ENCODE peak calls at places on chromosomes 6 and 20, in seven cellular contexts. A is H1, P is breast epithelium, Z is IMR-90, T is stomach, L is body of pancreas, K is A549. O is an unnamed sample.

GRCh38 chr20:11178946-11179654 is 505.3 kb upstream of the JAG1 start:
- DNase-seq in A (no peak), P (no peak), Z (peak; percentile 88), T (no peak), L (no peak), K (peak; percentile 28), O (peak; percentile 17)

GRCh38 chr6:133645000-133645619 is 243.8 kb upstream of the TCF21 start:
- DNase-seq in A (no peak), P (no peak), Z (peak; percentile 74), T (no peak), L (peak; percentile 12), K (no peak), O (no peak)

GRCh38 chr6:102150549-102150948 is 757.0 kb downstream of the GRIK2 start:
- DNase-seq in A (no peak), P (no peak), Z (no peak), T (no peak), L (no peak), K (no peak), O (no peak)

GRCh38 chr20:39206899-39207564 is 244.9 kb downstream of the DHX35 start:
- DNase-seq in A (no peak), P (peak; percentile 32), Z (no peak), T (peak; percentile 50), L (peak; percentile 37), K (no peak), O (no peak)

GRCh38 chr6:156687875-156688549 is 89.2 kb upstream of the ARID1B start:
- DNase-seq in A (no peak), P (no peak), Z (peak; percentile 14), T (peak; percentile 29), L (peak; percentile 40), K (no peak), O (peak; percentile 18)

GRCh38 chr6:10528170-10528981 is 7.2 kb downstream of the GCNT2 start:
- DNase-seq in A (no peak), P (no peak), Z (peak; percentile 55), T (peak; percentile 74), L (peak; percentile 68), K (peak; percentile 66), O (no peak)

GRCh38 chr6:170283212-170284081 is 7.4 kb downstream of the DLL1 start:
- DNase-seq in A (no peak), P (no peak), Z (no peak), T (peak; percentile 25), L (no peak), K (no peak), O (no peak)

GRCh38 chr6:683742-684440 is 9.0 kb downstream of the EXOC2 start:
- DNase-seq in A (peak; percentile 95), P (no peak), Z (peak; percentile 88), T (no peak), L (no peak), K (no peak), O (no peak)

GRCh38 chr6:126535138-126535537 is 195.2 kb downstream of the CENPW start:
- DNase-seq in A (no peak), P (no peak), Z (no peak), T (no peak), L (no peak), K (no peak), O (no peak)

GRCh38 chr6:29597184-29597583 is 12.3 kb downstream of the OR2H2 start:
- DNase-seq in A (no peak), P (no peak), Z (peak; percentile 5), T (no peak), L (no peak), K (no peak), O (no peak)

GRCh38 chr6:106820412-106820852 is 154.1 kb downstream of the CD24 start:
- DNase-seq in A (no peak), P (no peak), Z (peak; percentile 0), T (no peak), L (no peak), K (peak; percentile 31), O (peak; percentile 12)

GRCh38 chr20:39878321-39878720 is 810.7 kb downstream of the MAFB start:
- DNase-seq in A (no peak), P (no peak), Z (no peak), T (no peak), L (no peak), K (no peak), O (no peak)

GRCh38 chr6:127900935-127901334 is at the start of gene THEMIS:
- DNase-seq in A (no peak), P (no peak), Z (no peak), T (no peak), L (no peak), K (no peak), O (no peak)

GRCh38 chr20:36975085-36975829 is 23.7 kb upstream of the SAMHD1 start:
- DNase-seq in A (no peak), P (no peak), Z (no peak), T (no peak), L (no peak), K (no peak), O (no peak)

GRCh38 chr6:10564975-10565374 is 43.8 kb downstream of the GCNT2 start:
- DNase-seq in A (no peak), P (no peak), Z (no peak), T (no peak), L (no peak), K (no peak), O (no peak)

GRCh38 chr6:33123732-33124524 is 48.1 kb downstream of the HLA-DPB1 start:
- DNase-seq in A (no peak), P (no peak), Z (peak; percentile 30), T (no peak), L (no peak), K (peak; percentile 10), O (peak; percentile 47)

GRCh38 chr6:6858533-6858982 is 249.2 kb upstream of the RREB1 start:
- DNase-seq in A (no peak), P (no peak), Z (no peak), T (no peak), L (no peak), K (no peak), O (no peak)

GRCh38 chr6:6724319-6725119 is 136.0 kb downstream of the LY86 start:
- DNase-seq in A (peak; percentile 57), P (peak; percentile 60), Z (peak; percentile 76), T (peak; percentile 76), L (peak; percentile 86), K (peak; percentile 44), O (peak; percentile 29)

DNA sequence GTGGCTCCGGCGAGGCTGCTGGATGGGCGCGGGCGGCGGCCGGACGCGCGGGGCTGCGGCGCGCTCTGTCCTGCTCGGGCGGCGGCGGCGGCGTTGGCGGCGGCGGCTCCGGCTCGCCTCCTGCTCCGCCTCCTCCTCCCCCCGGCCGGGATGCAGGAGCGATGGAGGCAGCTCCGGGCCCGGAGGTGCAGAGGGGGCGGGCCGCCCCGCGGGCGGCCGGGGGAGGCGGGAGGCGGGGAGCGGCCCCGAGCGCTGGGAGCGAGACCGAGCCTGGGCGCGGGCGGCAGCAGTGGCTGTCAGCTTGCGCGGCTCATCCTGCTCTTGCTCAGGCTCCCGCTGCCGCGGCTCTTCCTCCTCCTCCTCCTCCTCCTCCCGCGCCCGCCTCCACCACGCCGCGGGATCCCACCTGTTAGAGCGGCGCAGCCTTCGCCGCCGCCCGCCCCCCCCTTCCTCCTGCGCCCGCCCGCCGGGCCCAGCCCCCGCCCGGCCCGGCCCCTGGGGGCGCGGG is at the start of gene NOL4L:
- DNase-seq in A (no peak), P (no peak), Z (no peak), T (peak; percentile 39), L (peak; percentile 20), K (no peak), O (peak; percentile 47)
- TF ChIP-seq POLR2A in A (no peak), P (no peak), Z (no peak), T (no peak), L (no peak), K (no peak), O (peak; percentile 7)

GRCh38 chr6:36743538-36744441 is 46.2 kb downstream of the RAB44 start:
- DNase-seq in A (no peak), P (no peak), Z (no peak), T (peak; percentile 59), L (no peak), K (no peak), O (no peak)
- TF ChIP-seq POLR2A in A (no peak), P (no peak), Z (no peak), T (no peak), L (no peak), K (no peak), O (no peak)

DNA sequence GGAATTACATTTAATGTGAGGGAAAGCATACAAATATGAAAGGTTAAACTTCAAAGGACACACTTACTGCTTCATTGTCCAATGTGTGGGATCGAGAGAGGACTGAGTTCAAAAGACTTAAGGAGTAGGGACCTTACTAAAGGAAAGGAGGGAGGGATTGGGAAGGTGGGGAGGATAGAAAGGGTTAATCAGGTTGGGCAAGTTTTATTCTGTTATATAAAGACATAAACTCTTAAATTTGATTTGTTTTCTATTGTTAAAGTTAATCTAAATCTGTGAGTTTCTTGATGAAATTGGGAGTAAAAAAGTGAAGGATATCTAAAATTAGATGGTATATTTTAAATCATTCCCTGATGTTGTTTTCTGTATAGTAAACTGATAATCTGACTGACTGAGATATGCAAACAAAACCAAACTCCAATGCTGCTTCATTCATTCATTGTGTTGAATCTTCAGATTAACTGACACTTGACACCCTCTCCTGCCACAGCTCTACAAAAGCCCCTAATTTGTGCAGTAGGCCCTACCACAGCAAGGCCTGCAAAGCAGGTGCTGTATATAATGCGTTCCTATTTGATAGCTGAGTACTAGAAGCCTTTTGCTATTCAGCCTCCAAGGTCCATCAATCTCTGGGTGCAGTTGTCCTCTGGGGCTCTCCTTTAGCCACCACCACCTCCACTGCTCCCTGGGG is 1.3 kb upstream of the UBE2J1 start:
- DNase-seq in A (no peak), P (no peak), Z (no peak), T (no peak), L (no peak), K (no peak), O (no peak)
- TF ChIP-seq POLR2A in A (no peak), P (no peak), Z (no peak), T (no peak), L (no peak), K (no peak), O (no peak)

GRCh38 chr20:33551778-33552177 is 61.9 kb downstream of the CBFA2T2 start:
- DNase-seq in A (no peak), P (no peak), Z (peak; percentile 73), T (no peak), L (no peak), K (no peak), O (no peak)

GRCh38 chr20:33555755-33556154 is 65.9 kb downstream of the CBFA2T2 start:
- DNase-seq in A (no peak), P (no peak), Z (no peak), T (no peak), L (no peak), K (no peak), O (no peak)

GRCh38 chr20:33552519-33552918 is 62.6 kb downstream of the CBFA2T2 start:
- DNase-seq in A (no peak), P (no peak), Z (no peak), T (no peak), L (no peak), K (no peak), O (no peak)

GRCh38 chr20:33556237-33556636 is 66.3 kb downstream of the CBFA2T2 start:
- DNase-seq in A (no peak), P (no peak), Z (no peak), T (no peak), L (no peak), K (no peak), O (no peak)

GRCh38 chr20:33554914-33555420 is 65.1 kb downstream of the CBFA2T2 start:
- DNase-seq in A (no peak), P (no peak), Z (peak; percentile 99), T (no peak), L (peak; percentile 54), K (peak; percentile 78), O (peak; percentile 56)
- TF ChIP-seq POLR2A in A (peak; percentile 28), P (no peak), Z (peak; percentile 54), T (no peak), L (no peak), K (no peak), O (no peak)